ENCODE peak calls at places on chromosomes 6 and 20, in four cellular contexts. One of them, this sample, is unnamed.

GRCh38 chr20:62668441-62669027 is 26.2 kb downstream of the SLCO4A1 start:
- DNase-seq in activated effector memory CD4-positive, alpha-beta T cell treated with Interleukin-2 at 50 U/mL for 16 hours: peak; percentile 27
- DNase-seq in hepatocyte: peak; percentile 85
- DNase-seq in BE2C: peak; percentile 84
- DNase-seq in this sample: peak; percentile 39

GRCh38 chr6:108361312-108361932 is 66.6 kb downstream of the AFG1L start:
- DNase-seq in activated effector memory CD4-positive, alpha-beta T cell treated with Interleukin-2 at 50 U/mL for 16 hours: no peak
- DNase-seq in hepatocyte: no peak
- DNase-seq in BE2C: no peak
- DNase-seq in this sample: no peak

GRCh38 chr6:3822747-3823445 is 26.3 kb upstream of the FAM50B start:
- DNase-seq in hepatocyte: no peak
- DNase-seq in activated effector memory CD4-positive, alpha-beta T cell treated with Interleukin-2 at 50 U/mL for 16 hours: no peak
- DNase-seq in BE2C: no peak
- DNase-seq in this sample: no peak

GRCh38 chr6:141056945-141057635 is 1075.6 kb upstream of the GJE1 start:
- DNase-seq in activated effector memory CD4-positive, alpha-beta T cell treated with Interleukin-2 at 50 U/mL for 16 hours: no peak
- DNase-seq in BE2C: no peak
- DNase-seq in hepatocyte: no peak
- DNase-seq in this sample: no peak

GRCh38 chr6:10521104-10521808 is at the start of gene GCNT2:
- DNase-seq in BE2C: no peak
- DNase-seq in hepatocyte: peak; percentile 83
- DNase-seq in activated effector memory CD4-positive, alpha-beta T cell treated with Interleukin-2 at 50 U/mL for 16 hours: no peak
- DNase-seq in this sample: no peak

GRCh38 chr6:138580040-138580439 is 80.7 kb upstream of the NHSL1 start:
- DNase-seq in BE2C: no peak
- DNase-seq in activated effector memory CD4-positive, alpha-beta T cell treated with Interleukin-2 at 50 U/mL for 16 hours: no peak
- DNase-seq in hepatocyte: no peak
- DNase-seq in this sample: no peak

GRCh38 chr6:150346346-150346745 is 22.5 kb upstream of the IYD start:
- DNase-seq in hepatocyte: no peak
- DNase-seq in activated effector memory CD4-positive, alpha-beta T cell treated with Interleukin-2 at 50 U/mL for 16 hours: no peak
- DNase-seq in BE2C: no peak
- DNase-seq in this sample: no peak

GRCh38 chr6:146913842-146914562 is 290.2 kb upstream of the STXBP5 start:
- DNase-seq in hepatocyte: peak; percentile 91
- DNase-seq in activated effector memory CD4-positive, alpha-beta T cell treated with Interleukin-2 at 50 U/mL for 16 hours: no peak
- DNase-seq in BE2C: peak; percentile 82
- DNase-seq in this sample: peak; percentile 93

GRCh38 chr6:7621761-7622160 is 31.8 kb downstream of the SNRNP48 start:
- DNase-seq in BE2C: no peak
- DNase-seq in hepatocyte: no peak
- DNase-seq in activated effector memory CD4-positive, alpha-beta T cell treated with Interleukin-2 at 50 U/mL for 16 hours: no peak
- DNase-seq in this sample: no peak

GRCh38 chr6:26280409-26280808 is 84.6 kb upstream of the BTN3A2 start:
- DNase-seq in activated effector memory CD4-positive, alpha-beta T cell treated with Interleukin-2 at 50 U/mL for 16 hours: no peak
- DNase-seq in hepatocyte: no peak
- DNase-seq in BE2C: peak; percentile 43
- DNase-seq in this sample: no peak

GRCh38 chr6:89353118-89353556 is 615 bp upstream of the UBE2J1 start:
- DNase-seq in hepatocyte: no peak
- DNase-seq in activated effector memory CD4-positive, alpha-beta T cell treated with Interleukin-2 at 50 U/mL for 16 hours: no peak
- DNase-seq in BE2C: no peak
- DNase-seq in this sample: no peak

GRCh38 chr6:4344317-4344899 is 209.0 kb upstream of the ECI2 start:
- DNase-seq in activated effector memory CD4-positive, alpha-beta T cell treated with Interleukin-2 at 50 U/mL for 16 hours: no peak
- DNase-seq in BE2C: no peak
- DNase-seq in hepatocyte: no peak
- DNase-seq in this sample: no peak

GRCh38 chr6:121886223-121886830 is 450.9 kb downstream of the GJA1 start:
- DNase-seq in activated effector memory CD4-positive, alpha-beta T cell treated with Interleukin-2 at 50 U/mL for 16 hours: no peak
- DNase-seq in BE2C: no peak
- DNase-seq in hepatocyte: no peak
- DNase-seq in this sample: no peak

GRCh38 chr6:167893416-167893815 is 66.7 kb downstream of the AFDN start:
- DNase-seq in activated effector memory CD4-positive, alpha-beta T cell treated with Interleukin-2 at 50 U/mL for 16 hours: no peak
- DNase-seq in BE2C: no peak
- DNase-seq in hepatocyte: peak; percentile 12
- DNase-seq in this sample: no peak

GRCh38 chr6:2890981-2891767 is 11.9 kb downstream of the SERPINB9 start:
- DNase-seq in BE2C: no peak
- DNase-seq in activated effector memory CD4-positive, alpha-beta T cell treated with Interleukin-2 at 50 U/mL for 16 hours: no peak
- DNase-seq in hepatocyte: no peak
- DNase-seq in this sample: no peak

GRCh38 chr20:25573288-25574251 is 11.8 kb downstream of the NINL start:
- DNase-seq in hepatocyte: no peak
- DNase-seq in BE2C: no peak
- DNase-seq in activated effector memory CD4-positive, alpha-beta T cell treated with Interleukin-2 at 50 U/mL for 16 hours: no peak
- DNase-seq in this sample: no peak

GRCh38 chr6:3748726-3749389 is 2.7 kb downstream of the PXDC1 start:
- DNase-seq in activated effector memory CD4-positive, alpha-beta T cell treated with Interleukin-2 at 50 U/mL for 16 hours: no peak
- DNase-seq in hepatocyte: no peak
- DNase-seq in BE2C: no peak
- DNase-seq in this sample: no peak

GRCh38 chr6:26022166-26022510 is 59.5 kb downstream of the TRIM38 start:
- DNase-seq in BE2C: peak; percentile 65
- DNase-seq in activated effector memory CD4-positive, alpha-beta T cell treated with Interleukin-2 at 50 U/mL for 16 hours: no peak
- DNase-seq in hepatocyte: peak; percentile 82
- DNase-seq in this sample: no peak

GRCh38 chr6:2589171-2589661 is 161.5 kb downstream of the MYLK4 start:
- DNase-seq in activated effector memory CD4-positive, alpha-beta T cell treated with Interleukin-2 at 50 U/mL for 16 hours: no peak
- DNase-seq in BE2C: no peak
- DNase-seq in hepatocyte: peak; percentile 81
- DNase-seq in this sample: no peak

GRCh38 chr6:45378324-45378926 is 691 bp upstream of the SUPT3H start:
- DNase-seq in activated effector memory CD4-positive, alpha-beta T cell treated with Interleukin-2 at 50 U/mL for 16 hours: no peak
- DNase-seq in BE2C: no peak
- DNase-seq in hepatocyte: no peak
- DNase-seq in this sample: no peak

GRCh38 chr20:35129647-35130069 is 17.5 kb downstream of the EDEM2 start:
- DNase-seq in activated effector memory CD4-positive, alpha-beta T cell treated with Interleukin-2 at 50 U/mL for 16 hours: no peak
- DNase-seq in hepatocyte: no peak
- DNase-seq in BE2C: no peak
- DNase-seq in this sample: no peak

GRCh38 chr6:139291813-139292619 is at the start of gene TXLNB:
- DNase-seq in activated effector memory CD4-positive, alpha-beta T cell treated with Interleukin-2 at 50 U/mL for 16 hours: peak; percentile 74
- DNase-seq in hepatocyte: peak; percentile 60
- DNase-seq in BE2C: no peak
- DNase-seq in this sample: no peak

GRCh38 chr20:49595811-49596545 is 28.0 kb upstream of the PTGIS start:
- DNase-seq in BE2C: no peak
- DNase-seq in activated effector memory CD4-positive, alpha-beta T cell treated with Interleukin-2 at 50 U/mL for 16 hours: peak; percentile 35
- DNase-seq in hepatocyte: no peak
- DNase-seq in this sample: no peak

GRCh38 chr6:1590580-1590979 is 19.1 kb upstream of the FOXC1 start:
- DNase-seq in activated effector memory CD4-positive, alpha-beta T cell treated with Interleukin-2 at 50 U/mL for 16 hours: no peak
- DNase-seq in BE2C: no peak
- DNase-seq in hepatocyte: no peak
- DNase-seq in this sample: no peak

GRCh38 chr6:114638346-114638745 is 295.5 kb upstream of the HS3ST5 start:
- DNase-seq in activated effector memory CD4-positive, alpha-beta T cell treated with Interleukin-2 at 50 U/mL for 16 hours: no peak
- DNase-seq in BE2C: no peak
- DNase-seq in hepatocyte: no peak
- DNase-seq in this sample: no peak

GRCh38 chr20:53735536-53736050 is 142.0 kb upstream of the ZNF217 start:
- DNase-seq in BE2C: no peak
- DNase-seq in hepatocyte: peak; percentile 74
- DNase-seq in activated effector memory CD4-positive, alpha-beta T cell treated with Interleukin-2 at 50 U/mL for 16 hours: no peak
- DNase-seq in this sample: no peak

GRCh38 chr20:45592574-45593189 is 13.6 kb upstream of the WFDC8 start:
- DNase-seq in hepatocyte: peak; percentile 61
- DNase-seq in BE2C: peak; percentile 42
- DNase-seq in activated effector memory CD4-positive, alpha-beta T cell treated with Interleukin-2 at 50 U/mL for 16 hours: no peak
- DNase-seq in this sample: peak; percentile 7

GRCh38 chr6:164561656-164562055 is 747.7 kb downstream of the C6orf118 start:
- DNase-seq in hepatocyte: no peak
- DNase-seq in BE2C: no peak
- DNase-seq in activated effector memory CD4-positive, alpha-beta T cell treated with Interleukin-2 at 50 U/mL for 16 hours: no peak
- DNase-seq in this sample: no peak

GRCh38 chr20:18005170-18005989 is 36.6 kb downstream of the MGME1 start:
- DNase-seq in BE2C: no peak
- DNase-seq in activated effector memory CD4-positive, alpha-beta T cell treated with Interleukin-2 at 50 U/mL for 16 hours: no peak
- DNase-seq in hepatocyte: peak; percentile 28
- DNase-seq in this sample: no peak

GRCh38 chr20:62390306-62391164 is 3.6 kb downstream of the RPS21 start:
- DNase-seq in hepatocyte: no peak
- DNase-seq in BE2C: no peak
- DNase-seq in activated effector memory CD4-positive, alpha-beta T cell treated with Interleukin-2 at 50 U/mL for 16 hours: no peak
- DNase-seq in this sample: no peak

GRCh38 chr20:19673575-19673974 is 84.5 kb upstream of the RIN2 start:
- DNase-seq in hepatocyte: no peak
- DNase-seq in activated effector memory CD4-positive, alpha-beta T cell treated with Interleukin-2 at 50 U/mL for 16 hours: no peak
- DNase-seq in BE2C: no peak
- DNase-seq in this sample: no peak

This sample was measured in glomerular endothelial cell.